ENCODE peak calls at places on chromosomes 1 and 21, in five cellular contexts. E is endodermal cell, S is stomach, I is sigmoid colon, J is cardiac muscle cell. R is an unnamed sample. For H3K4me1, the result is how much of the 10 kb centered on the place peaks cover.

GRCh38 chr1:205407970-205408369 is 13.9 kb downstream of the LEMD1 start:
- DNase-seq in I (no peak), E (no peak), S (no peak), J (no peak), R (no peak)

GRCh38 chr1:221878134-221878533 is 136.2 kb upstream of the DUSP10 start:
- DNase-seq in S (no peak), I (no peak), J (no peak), E (no peak), R (no peak)

GRCh38 chr1:236489710-236490377 is 33.9 kb upstream of the LGALS8 start:
- DNase-seq in J (peak), S (peak), I (no peak), E (peak), R (peak)

GRCh38 chr1:178037510-178038253 is 56.2 kb upstream of the RASAL2 start:
- DNase-seq in J (peak), E (peak), S (peak), I (peak), R (no peak)

GRCh38 chr1:85421179-85421578 is 43.8 kb downstream of the DDAH1 start:
- DNase-seq in E (no peak), S (no peak), I (no peak), J (peak), R (no peak)

GRCh38 chr1:43273708-43274107 is 3.9 kb downstream of the TMEM125 start:
- DNase-seq in E (peak), I (peak), S (peak), J (no peak), R (no peak)

GRCh38 chr1:196078691-196079090 is 529.5 kb downstream of the KCNT2 start:
- DNase-seq in S (no peak), I (no peak), J (peak), E (no peak), R (no peak)

GRCh38 chr1:220914283-220915116 is 35.3 kb downstream of the HLX start:
- DNase-seq in E (no peak), J (no peak), S (no peak), I (no peak), R (no peak)

GRCh38 chr1:236893626-236894545 is 98.8 kb downstream of the MTR start:
- DNase-seq in S (no peak), E (no peak), J (no peak), I (no peak), R (no peak)

GRCh38 chr1:47487332-47487731 is 49.5 kb downstream of the FOXD2 start:
- DNase-seq in E (peak), S (no peak), J (no peak), I (no peak), R (no peak)

GRCh38 chr1:196403803-196404690 is 204.2 kb downstream of the KCNT2 start:
- DNase-seq in S (no peak), E (no peak), I (no peak), J (peak), R (no peak)

GRCh38 chr1:17272641-17273040 is 23.7 kb downstream of the PADI3 start:
- DNase-seq in S (no peak), J (no peak), I (no peak), E (no peak), R (no peak)

GRCh38 chr1:114328505-114328904 is 174.8 kb upstream of the SYT6 start:
- DNase-seq in I (no peak), J (no peak), S (no peak), E (no peak), R (no peak)

GRCh38 chr1:108913105-108913948 is 36.5 kb downstream of the GPSM2 start:
- DNase-seq in J (peak), E (no peak), S (no peak), I (no peak), R (no peak)

GRCh38 chr1:15090373-15090772 is 63.2 kb upstream of the TMEM51 start:
- DNase-seq in S (peak), I (no peak), E (peak), J (no peak), R (peak)

GRCh38 chr1:107467811-107468210 is 327.0 kb downstream of the NTNG1 start:
- DNase-seq in J (no peak), I (no peak), E (no peak), S (no peak), R (no peak)

GRCh38 chr1:25821630-25822091 is 1.9 kb downstream of the MTFR1L start:
- DNase-seq in E (no peak), I (no peak), S (no peak), J (peak), R (no peak)

GRCh38 chr1:42523171-42523570 is 60.1 kb downstream of the CCDC30 start:
- DNase-seq in E (no peak), S (no peak), J (no peak), I (no peak), R (no peak)

GRCh38 chr1:83942914-83943313 is 56.0 kb downstream of the TTLL7 start:
- DNase-seq in I (no peak), E (no peak), J (peak), S (no peak), R (no peak)

GRCh38 chr1:151352001-151352718 is 5.1 kb upstream of the RFX5 start:
- DNase-seq in E (no peak), J (peak), I (peak), S (peak), R (no peak)

GRCh38 chr1:17475729-17476128 is 36.3 kb upstream of the RCC2 start:
- DNase-seq in J (peak), I (no peak), E (no peak), S (no peak), R (no peak)

GRCh38 chr1:17856496-17857108 is 101.5 kb downstream of the ACTL8 start:
- DNase-seq in J (no peak), S (no peak), I (no peak), E (no peak), R (no peak)

GRCh38 chr1:98439471-98439870 is 222.1 kb upstream of the SNX7 start:
- DNase-seq in S (no peak), J (no peak), E (no peak), I (no peak), R (no peak)

GRCh38 chr1:172600615-172601014 is 58.3 kb upstream of the FASLG start:
- DNase-seq in J (no peak), E (no peak), S (no peak), I (no peak), R (peak)

GRCh38 chr21:46319192-46319591 is 4.5 kb downstream of the C21orf58 start:
- DNase-seq in E (peak), J (no peak), I (no peak), S (no peak), R (no peak)

GRCh38 chr1:18631496-18632217 is 1.0 kb downstream of the PAX7 start:
- DNase-seq in E (no peak), J (no peak), I (no peak), S (no peak), R (no peak)

GRCh38 chr1:26788836-26789611 is 1.3 kb downstream of the PIGV start:
- DNase-seq in J (peak), S (peak), E (peak), I (peak), R (peak)

GRCh38 chr1:234602334-234603220 is 7.4 kb downstream of the IRF2BP2 start:
- DNase-seq in I (peak), E (no peak), S (peak), J (peak), R (peak)

GRCh38 chr21:33801424-33802405 is 113.9 kb downstream of the ATP5PO start:
- DNase-seq in E (peak), S (peak), J (no peak), I (no peak), R (no peak)

GRCh38 chr1:234965128-234965527 is 163.5 kb downstream of the TOMM20 start:
- DNase-seq in I (peak), E (no peak), J (peak), S (no peak), R (no peak)

GRCh38 chr1:212687811-212688210 is 11.8 kb downstream of the BATF3 start:
- DNase-seq in I (no peak), J (no peak), S (no peak), E (no peak), R (no peak)

GRCh38 chr1:151579436-151580225 is 32.2 kb upstream of the SNX27 start:
- DNase-seq in J (peak), S (no peak), E (no peak), I (no peak), R (no peak)

GRCh38 chr1:242692988-242693387 is 168.5 kb upstream of the PLD5 start:
- DNase-seq in J (no peak), E (no peak), S (no peak), I (no peak), R (no peak)

GRCh38 chr1:50605186-50605875 is 182.1 kb upstream of the DMRTA2 start:
- DNase-seq in I (no peak), J (peak), E (peak), S (no peak), R (no peak)

DNA sequence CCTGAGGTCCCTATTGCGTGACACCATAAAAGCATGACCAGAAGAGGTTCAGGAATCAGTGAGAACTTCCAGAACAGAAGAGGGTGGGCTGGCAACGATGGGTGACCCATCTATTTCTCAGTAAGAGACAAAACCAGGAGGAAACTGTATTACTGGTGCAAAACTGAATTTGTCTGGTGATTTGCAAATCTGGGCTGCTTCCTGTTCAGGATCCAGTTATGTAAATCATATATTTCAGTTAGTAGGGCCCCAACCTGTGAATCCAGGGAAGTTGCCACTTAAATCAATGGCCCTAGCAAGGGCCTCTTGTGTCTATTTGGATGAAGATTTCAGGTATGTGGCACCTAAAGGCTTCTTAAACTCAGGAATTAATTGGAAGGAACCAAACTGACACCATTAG is 23.1 kb upstream of the SMAP2 start:
- DNase-seq in E (no peak), I (no peak), J (no peak), S (no peak), R (no peak)
- H3K4me1 ChIP-seq in E (under half), I (under half), J (under half), S (under half), R (under half)

DNA sequence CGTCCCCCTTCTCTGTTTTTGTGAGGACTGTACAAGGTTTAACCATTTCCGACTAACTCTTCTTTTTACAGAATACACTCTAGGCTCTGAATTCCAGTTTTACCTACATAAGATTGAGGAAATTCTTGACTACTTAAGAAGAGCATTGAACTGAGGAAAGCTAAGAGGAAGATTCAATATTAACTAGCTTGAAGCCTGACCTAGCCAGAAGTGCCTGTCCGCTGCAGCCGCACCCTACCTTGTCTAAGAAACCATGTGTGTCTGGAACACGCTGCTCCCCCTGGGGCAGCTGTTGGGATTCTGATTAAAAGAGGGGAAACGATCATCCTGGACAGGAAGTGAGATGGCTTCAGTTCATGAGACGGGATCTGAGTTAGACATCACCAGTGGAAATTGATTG is 28.9 kb downstream of the CA6 start:
- DNase-seq in J (no peak), E (no peak), I (no peak), S (no peak), R (no peak)
- H3K4me1 ChIP-seq in J (under half), E (under half), I (under half), S (under half), R (under half)

DNA sequence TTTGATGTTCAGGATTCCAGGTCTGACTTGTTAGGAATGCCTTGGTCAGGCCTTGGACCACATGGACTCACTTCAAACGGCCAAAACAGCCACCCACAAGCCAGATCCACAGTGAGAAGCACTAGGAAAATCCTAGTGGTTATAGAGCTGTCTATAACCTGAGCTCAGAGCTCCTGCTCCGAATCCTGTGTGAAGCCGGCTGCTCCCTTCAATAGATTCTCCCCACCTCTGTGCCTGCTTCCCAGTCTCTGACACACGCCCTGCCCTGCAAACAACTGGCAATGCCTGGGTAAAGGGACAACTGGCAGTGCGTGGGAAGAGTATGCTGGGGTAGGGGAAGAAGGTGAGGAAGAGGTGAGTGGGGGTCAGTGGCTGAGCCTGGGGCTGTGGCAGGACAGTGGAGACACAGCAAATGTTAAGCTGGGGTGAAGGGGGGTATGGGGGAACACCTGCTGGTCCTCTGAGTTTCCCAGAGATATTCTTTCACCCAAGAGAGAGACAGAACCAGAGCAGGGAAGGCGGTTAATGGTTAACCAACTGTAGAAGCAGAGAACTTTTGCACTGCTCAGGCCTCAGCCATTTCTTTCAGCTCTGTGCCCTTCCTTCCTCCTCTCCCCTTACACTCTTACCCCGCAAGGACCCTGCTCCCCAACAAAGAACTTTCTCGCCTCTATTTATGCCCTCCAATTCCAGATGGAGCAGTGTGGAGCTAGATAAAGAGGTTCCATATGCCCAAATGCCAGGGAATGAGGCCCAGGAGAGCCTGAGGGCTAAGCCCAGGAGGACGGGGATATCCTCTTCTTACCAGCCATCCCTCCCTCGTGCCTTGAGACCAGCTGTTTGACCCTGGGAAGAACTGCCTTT is 4.4 kb downstream of the PLXNA2 start:
- DNase-seq in E (peak), J (no peak), I (peak), S (peak), R (no peak)
- H3K4me1 ChIP-seq in E (under half), J (half or more), I (half or more), S (half or more), R (under half)

DNA sequence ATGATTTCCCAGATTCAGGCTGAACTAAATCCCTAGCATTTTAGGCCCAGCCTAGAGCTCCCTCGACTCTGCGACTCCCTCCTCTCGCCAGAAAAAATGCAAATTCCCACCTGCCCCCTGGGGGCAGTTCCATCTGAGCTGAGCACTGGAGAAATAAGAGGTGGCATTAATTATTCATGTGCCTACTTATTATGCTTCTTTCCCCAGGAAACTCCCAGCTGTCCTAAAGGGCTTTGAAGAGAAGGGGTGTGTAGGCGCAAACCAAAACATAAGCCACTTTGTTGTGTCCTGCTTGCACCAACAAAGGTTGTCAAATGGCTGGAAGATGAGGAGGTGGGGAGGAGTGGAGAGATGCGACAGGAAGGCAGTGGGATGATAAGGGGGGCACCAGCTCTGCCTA is 41.4 kb upstream of the GOLT1A start:
- DNase-seq in E (peak), J (no peak), S (no peak), I (no peak), R (no peak)
- H3K4me1 ChIP-seq in E (under half), J (under half), S (under half), I (under half), R (under half)

DNA sequence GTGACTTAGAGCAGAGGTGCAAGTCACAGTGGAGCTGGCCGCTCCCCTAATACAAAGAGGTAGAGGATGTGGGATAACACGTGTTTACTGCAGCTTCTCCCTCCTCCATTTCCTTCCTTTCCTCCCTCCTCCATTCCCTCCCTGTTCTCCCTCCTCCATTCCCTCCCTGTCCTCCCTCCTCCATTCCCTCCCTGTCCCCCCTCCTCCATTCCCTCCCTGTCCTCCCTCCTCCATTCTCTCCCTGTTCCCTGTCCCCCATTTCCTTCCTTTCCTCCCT is 124.0 kb downstream of the CRYAA start:
- DNase-seq in I (no peak), J (no peak), E (no peak), S (no peak), R (no peak)
- H3K4me1 ChIP-seq in I (under half), J (under half), E (under half), S (under half), R (under half)

DNA sequence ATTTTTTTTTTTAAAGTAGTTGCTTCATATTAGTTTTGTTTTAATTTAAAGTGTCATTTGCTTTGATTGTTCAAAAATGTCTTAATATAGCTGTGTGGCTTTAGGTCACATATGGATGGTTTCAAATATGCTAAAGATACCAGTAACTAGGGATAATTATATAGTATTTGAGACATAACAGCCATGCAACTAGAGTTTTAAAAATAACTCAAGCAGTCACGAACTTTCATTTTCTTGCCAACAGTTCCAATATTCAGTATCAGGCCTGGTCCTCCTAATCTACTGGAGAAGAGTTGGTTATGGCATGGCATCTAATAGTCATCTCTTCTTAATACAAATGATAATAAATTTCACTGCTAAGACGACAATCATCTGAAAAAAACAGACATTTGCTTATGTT is 24.0 kb upstream of the A3GALT2 start:
- DNase-seq in J (no peak), S (no peak), E (no peak), I (no peak), R (no peak)
- H3K4me1 ChIP-seq in J (half or more), S (half or more), E (under half), I (half or more), R (under half)

DNA sequence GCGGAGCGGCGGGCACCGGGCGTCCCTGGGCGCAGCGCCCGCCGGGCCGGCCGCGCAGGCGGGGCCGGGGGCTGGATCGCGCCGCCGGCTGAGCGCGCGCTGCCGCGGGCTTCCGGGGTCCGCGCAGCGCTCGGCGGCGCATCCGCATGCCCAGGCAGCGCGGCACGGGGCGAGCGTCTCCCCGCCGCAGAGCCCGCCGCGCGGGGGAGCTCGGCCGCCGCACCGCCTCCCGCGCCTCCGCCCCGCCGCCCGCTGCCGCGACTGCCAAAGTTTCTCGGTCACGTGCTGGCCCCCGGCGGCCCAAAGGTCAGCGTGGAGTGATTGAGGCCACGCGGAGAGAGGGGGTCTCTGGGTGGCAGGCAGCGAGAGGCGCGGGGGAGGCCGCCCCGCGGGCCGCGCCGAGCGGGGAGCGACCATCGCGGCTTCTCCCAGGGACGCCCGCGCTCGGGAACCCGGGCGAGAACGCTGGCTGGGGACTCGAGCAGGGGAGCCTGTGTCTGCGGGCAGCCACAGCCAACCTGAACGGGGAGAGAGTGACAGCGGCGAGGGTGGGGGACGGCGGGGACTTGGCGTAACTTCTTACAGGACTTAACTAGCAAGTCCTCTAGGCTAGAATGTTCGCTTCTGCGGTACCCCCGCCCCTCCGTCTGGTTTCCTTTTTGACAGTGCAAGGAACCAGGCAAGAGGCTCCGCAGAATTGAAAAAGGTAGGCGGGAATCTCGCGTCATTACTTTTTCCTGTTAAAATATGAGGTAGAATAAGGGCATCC is at the start of gene ILDR2:
- DNase-seq in I (peak), E (peak), S (peak), J (peak), R (peak)
- H3K4me1 ChIP-seq in I (under half), E (under half), S (under half), J (under half), R (under half)

DNA sequence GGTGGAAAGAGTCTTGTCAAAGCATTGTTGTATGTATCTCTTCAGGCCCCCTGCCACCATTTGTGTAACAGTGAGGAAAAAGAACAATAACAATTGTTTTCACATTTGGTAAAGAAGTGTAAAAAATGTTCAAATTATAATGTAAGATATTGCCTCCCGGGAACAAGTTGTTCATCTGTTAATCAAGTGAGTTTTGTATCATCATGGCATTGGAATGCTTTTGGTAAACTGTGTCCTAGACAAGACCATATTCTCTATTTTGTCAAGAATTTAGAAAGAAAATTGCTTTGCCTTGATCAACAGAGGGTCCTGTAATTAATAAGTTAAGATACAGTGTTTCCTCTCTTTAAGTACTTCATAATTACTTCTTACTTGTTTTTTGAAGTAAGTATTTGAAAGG is 692.0 kb upstream of the NR5A2 start:
- DNase-seq in E (no peak), I (no peak), J (peak), S (no peak), R (no peak)
- H3K4me1 ChIP-seq in E (under half), I (under half), J (under half), S (under half), R (under half)

R was measured in Caco-2.